ENCODE peak calls at places on chromosomes 16 and 17, in five cellular contexts. L is PC-3, B is PC-9, G is GM23248, O is hepatocyte. I is an unnamed sample. For H3K9me2, the result is how much of the 10 kb centered on the place peaks cover.

GRCh38 chr16:61900482-61900881 is 135.8 kb downstream of the CDH8 start:
- DNase-seq in L (peak), O (no peak), G (peak), B (no peak), I (no peak)

GRCh38 chr17:48961516-48962233 is 6.7 kb downstream of the GIP start:
- DNase-seq in G (peak), B (peak), O (peak), L (peak), I (no peak)

GRCh38 chr17:3602499-3602898 is 6.7 kb downstream of the TRPV1 start:
- DNase-seq in O (no peak), L (no peak), G (peak), B (no peak), I (peak)

GRCh38 chr16:29900102-29900887 is at the start of gene ASPHD1:
- DNase-seq in G (peak), B (peak), O (peak), L (peak), I (peak)

GRCh38 chr17:6096201-6097004 is 26.2 kb downstream of the WSCD1 start:
- DNase-seq in L (no peak), O (no peak), G (no peak), B (no peak), I (no peak)

GRCh38 chr16:82949016-82949415 is 322.2 kb downstream of the CDH13 start:
- DNase-seq in O (no peak), G (no peak), B (no peak), L (no peak), I (no peak)

GRCh38 chr17:5422505-5422904 is 2.5 kb downstream of the RPAIN start:
- DNase-seq in B (peak), O (no peak), G (peak), L (peak), I (no peak)

GRCh38 chr17:77324227-77324626 is 183.5 kb downstream of the SEC14L1 start:
- DNase-seq in B (no peak), O (no peak), L (no peak), G (no peak), I (no peak)

GRCh38 chr17:79802736-79803420 is 6.0 kb upstream of the CBX8 start:
- DNase-seq in B (no peak), L (no peak), O (no peak), G (no peak), I (no peak)

GRCh38 chr16:85146532-85146797 is 34.2 kb upstream of the CIBAR2 start:
- DNase-seq in O (no peak), L (no peak), G (no peak), B (no peak), I (no peak)

GRCh38 chr16:15777533-15778203 is 79.2 kb downstream of the MYH11 start:
- DNase-seq in L (peak), G (peak), O (peak), B (peak), I (peak)

GRCh38 chr16:75118943-75119539 is 2.5 kb upstream of the LDHD start:
- DNase-seq in L (no peak), O (no peak), B (no peak), G (no peak), I (no peak)

GRCh38 chr17:12637015-12637414 is 28.7 kb upstream of the MYOCD start:
- DNase-seq in O (peak), G (peak), L (peak), B (no peak), I (peak)

GRCh38 chr17:16989230-16989952 is 17.5 kb upstream of the TNFRSF13B start:
- DNase-seq in O (no peak), L (no peak), B (no peak), G (no peak), I (peak)

GRCh38 chr17:71184716-71185115 is 936.1 kb upstream of the SOX9 start:
- DNase-seq in L (no peak), O (no peak), G (peak), B (no peak), I (no peak)

GRCh38 chr16:1712791-1713261 is 6.8 kb downstream of the MAPK8IP3 start:
- DNase-seq in B (no peak), G (peak), O (no peak), L (no peak), I (peak)

GRCh38 chr17:5121186-5121841 is 5.5 kb downstream of the USP6 start:
- DNase-seq in O (no peak), B (no peak), L (no peak), G (no peak), I (no peak)

GRCh38 chr17:40886090-40886489 is 1.0 kb upstream of the KRT20 start:
- DNase-seq in B (no peak), G (peak), O (peak), L (peak), I (no peak)

GRCh38 chr17:8283356-8283755 is 5.1 kb upstream of the RANGRF start:
- DNase-seq in B (no peak), L (no peak), O (no peak), G (no peak), I (no peak)

GRCh38 chr17:56031636-56032035 is 121.6 kb upstream of the ANKFN1 start:
- DNase-seq in L (no peak), O (no peak), G (no peak), B (no peak), I (no peak)

GRCh38 chr16:14014284-14014625 is 56.9 kb upstream of the MRTFB start:
- DNase-seq in L (no peak), B (no peak), G (no peak), O (no peak), I (no peak)

GRCh38 chr16:27332105-27332504 is 18.3 kb downstream of the IL4R start:
- DNase-seq in O (no peak), L (no peak), B (peak), G (no peak), I (no peak)

GRCh38 chr17:74212262-74212912 is 984 bp upstream of the TTYH2 start:
- DNase-seq in L (peak), O (peak), B (no peak), G (peak), I (no peak)

GRCh38 chr16:86072328-86073102 is 173.6 kb downstream of the IRF8 start:
- DNase-seq in O (peak), B (peak), G (peak), L (peak), I (peak)

GRCh38 chr16:84360170-84360569 is 8.2 kb upstream of the ATP2C2 start:
- DNase-seq in L (peak), B (no peak), O (no peak), G (no peak), I (no peak)

GRCh38 chr17:35596530-35597233 is 9.6 kb downstream of the AP2B1 start:
- DNase-seq in O (no peak), L (no peak), G (no peak), B (no peak), I (no peak)

GRCh38 chr16:21608647-21609328 is 9.4 kb downstream of the METTL9 start:
- DNase-seq in L (no peak), G (peak), B (no peak), O (no peak), I (no peak)

GRCh38 chr17:63699638-63700527 is at the start of gene LIMD2:
- DNase-seq in G (peak), L (peak), O (peak), B (no peak), I (peak)

GRCh38 chr16:47592232-47592631 is 131.1 kb downstream of the PHKB start:
- DNase-seq in O (no peak), G (no peak), L (no peak), B (no peak), I (no peak)

GRCh38 chr17:73283841-73284282 is 22.2 kb upstream of the CPSF4L start:
- DNase-seq in G (no peak), B (no peak), O (no peak), L (no peak), I (no peak)

GRCh38 chr16:68062910-68063393 is 22.2 kb upstream of the NFATC3 start:
- DNase-seq in O (no peak), G (no peak), B (no peak), L (no peak), I (no peak)

GRCh38 chr17:78172284-78173024 is 4.1 kb downstream of the SYNGR2 start:
- DNase-seq in L (no peak), O (no peak), G (no peak), B (no peak), I (peak)

GRCh38 chr16:64391009-64391663 is 730.7 kb downstream of the CDH11 start:
- DNase-seq in G (peak), B (no peak), O (no peak), L (peak), I (no peak)

GRCh38 chr17:50133769-50134099 is 3.8 kb upstream of the SAMD14 start:
- DNase-seq in O (no peak), G (peak), B (no peak), L (no peak), I (no peak)

GRCh38 chr17:50133028-50133768 is 3.2 kb upstream of the SAMD14 start:
- DNase-seq in L (peak), B (no peak), G (peak), O (peak), I (no peak)

GRCh38 chr17:50129946-50130777 is at the start of gene SAMD14:
- DNase-seq in O (peak), L (no peak), G (peak), B (no peak), I (no peak)

GRCh38 chr17:50130778-50131317 is 888 bp upstream of the SAMD14 start:
- DNase-seq in G (no peak), O (no peak), L (no peak), B (no peak), I (no peak)

GRCh38 chr17:50132104-50132794 is 2.3 kb upstream of the SAMD14 start:
- DNase-seq in O (no peak), L (no peak), B (no peak), G (no peak), I (no peak)
- H3K27ac ChIP-seq in O (no peak), L (no peak), B (no peak), G (no peak), I (no peak)

GRCh38 chr16:58024673-58025350 is 742 bp upstream of the MMP15 start:
- DNase-seq in B (peak), L (no peak), G (peak), O (peak), I (no peak)
- H3K9me2 ChIP-seq in B (under half), L (under half), G (under half), O (under half), I (under half)

GRCh38 chr17:59641799-59642484 is 22.2 kb downstream of the CLTC start:
- DNase-seq in L (peak), O (no peak), B (peak), G (no peak), I (peak)

GRCh38 chr17:59647288-59647687 is 27.6 kb downstream of the CLTC start:
- DNase-seq in O (no peak), G (no peak), B (no peak), L (no peak), I (no peak)

GRCh38 chr17:59642535-59642934 is 22.8 kb downstream of the CLTC start:
- DNase-seq in L (peak), B (peak), O (no peak), G (no peak), I (no peak)

GRCh38 chr17:59638553-59638952 is 18.9 kb downstream of the CLTC start:
- DNase-seq in L (no peak), O (no peak), B (no peak), G (no peak), I (no peak)

DNA sequence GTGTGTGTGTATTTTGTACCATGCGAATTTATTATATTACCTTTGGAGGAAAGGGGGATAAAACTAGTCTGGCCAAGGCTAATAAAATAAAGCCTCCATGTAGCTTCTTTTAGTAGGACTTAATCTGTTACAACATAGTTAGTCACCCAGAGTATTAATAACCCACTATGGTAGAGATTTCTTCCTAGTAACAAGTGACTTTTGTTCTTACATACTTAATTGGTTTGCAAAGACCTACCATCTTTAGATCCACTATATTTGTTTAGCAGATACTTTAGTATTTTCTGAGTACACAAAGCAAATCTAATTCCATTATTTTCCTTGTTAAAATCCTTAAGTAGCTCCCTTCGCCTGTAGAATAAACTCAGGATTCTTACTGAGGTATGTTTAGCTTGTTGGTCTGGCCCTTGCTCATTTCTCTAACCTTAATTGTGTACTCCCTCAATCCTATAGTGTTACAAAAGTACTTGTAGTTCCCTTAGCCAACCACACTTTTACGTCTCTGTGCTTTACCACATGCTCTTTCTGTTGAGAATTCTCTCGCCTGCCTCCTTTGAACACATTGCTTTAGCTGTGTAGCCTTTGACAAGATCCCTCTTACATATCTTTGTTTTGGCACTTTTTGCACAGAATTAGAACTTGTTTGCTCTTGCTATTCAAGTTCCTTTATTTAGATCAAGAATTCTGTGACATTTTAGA is 23.6 kb downstream of the CLTC start:
- DNase-seq in O (no peak), B (peak), G (peak), L (peak), I (peak)
- H3K27ac ChIP-seq in O (no peak), B (peak), G (peak), L (peak), I (peak)

GRCh38 chr16:10069374-10069773 is 112.9 kb downstream of the GRIN2A start:
- DNase-seq in O (no peak), G (no peak), L (no peak), B (no peak), I (no peak)
- H3K9me2 ChIP-seq in O (under half), G (under half), L (under half), B (under half), I (under half)

DNA sequence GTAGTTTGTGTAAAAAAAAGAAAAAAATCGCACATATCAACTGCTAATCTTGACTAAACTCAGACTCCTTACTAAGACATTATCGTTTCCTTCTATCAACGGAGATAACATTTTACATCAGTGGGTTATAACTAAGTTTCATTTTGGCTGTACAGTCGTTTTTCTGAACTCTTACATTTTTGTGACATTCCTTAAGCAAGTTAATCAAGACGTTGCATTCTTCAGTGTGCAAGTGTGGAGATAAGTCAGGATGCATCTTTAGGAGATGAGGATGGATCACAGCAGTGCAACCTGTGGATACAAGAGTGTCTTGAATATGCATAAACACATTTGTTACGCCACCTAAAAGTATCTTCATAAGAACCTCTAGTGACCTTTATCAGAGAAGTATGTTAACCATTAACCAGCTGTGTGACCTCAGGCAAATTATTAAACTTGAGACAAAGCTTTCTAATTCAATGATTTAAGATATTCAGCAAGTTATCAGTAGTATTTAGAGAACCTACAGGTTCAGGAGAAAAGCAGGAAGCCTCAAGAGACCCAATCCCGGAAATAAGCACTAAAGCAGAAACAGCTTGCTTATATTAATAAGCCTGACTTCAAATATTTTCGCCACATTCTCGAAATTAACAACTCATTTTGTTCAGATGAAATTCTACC is 9.4 kb downstream of the CMC2 start:
- DNase-seq in O (peak), L (no peak), G (peak), B (no peak), I (no peak)
- H3K27ac ChIP-seq in O (peak), L (no peak), G (no peak), B (no peak), I (peak)

GRCh38 chr16:4684030-4684715 is 9.2 kb upstream of the NUDT16L1 start:
- DNase-seq in B (no peak), L (no peak), O (no peak), G (no peak), I (no peak)
- H3K9me2 ChIP-seq in B (under half), L (under half), O (under half), G (under half), I (under half)

GRCh38 chr17:66661411-66661843 is 173.5 kb upstream of the CACNG5 start:
- DNase-seq in B (peak), L (peak), G (peak), O (no peak), I (no peak)
- H3K27ac ChIP-seq in B (peak), L (peak), G (no peak), O (no peak), I (no peak)

DNA sequence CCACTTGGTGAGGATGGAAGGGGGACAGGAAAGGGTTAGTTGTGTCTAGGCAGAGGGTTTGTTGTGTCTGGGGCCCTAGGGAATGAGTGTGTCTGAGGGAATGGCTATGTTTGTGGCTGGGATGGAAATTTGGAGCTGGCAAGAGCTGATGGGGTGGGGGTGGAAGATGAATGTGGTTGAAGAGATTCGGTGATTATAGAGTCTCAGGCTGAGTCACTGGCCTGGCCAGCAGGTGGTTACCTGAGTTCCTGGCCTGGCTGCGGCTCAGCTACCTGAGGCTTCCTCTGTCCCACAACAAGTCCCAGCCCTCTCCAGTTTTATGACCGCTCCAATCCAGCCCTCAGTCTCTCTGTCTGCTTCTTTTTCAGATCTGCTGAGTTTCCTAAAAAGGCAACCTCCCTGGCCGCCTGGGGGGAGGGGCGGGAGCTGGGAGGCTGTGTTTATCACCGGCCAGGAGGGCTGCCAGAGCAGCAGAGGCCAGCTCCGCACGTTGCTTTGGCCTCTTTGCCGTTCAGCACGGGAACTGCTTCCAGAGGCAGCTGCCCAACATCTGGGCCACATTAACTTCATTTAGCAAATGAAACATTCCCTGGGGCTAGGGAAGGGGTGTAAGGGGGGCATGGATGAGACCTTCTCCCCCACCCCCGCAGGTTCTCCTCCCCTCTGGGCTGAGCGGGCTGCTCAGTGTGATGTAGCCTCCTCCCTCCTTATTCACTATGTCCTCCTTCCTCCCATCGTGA is 21.8 kb downstream of the ITGB3 start:
- DNase-seq in L (peak), G (peak), B (peak), O (peak), I (no peak)
- H3K9me2 ChIP-seq in L (under half), G (under half), B (under half), O (under half), I (under half)

I was measured in Karpas-422.